ENCODE peak calls at places on chromosomes 11 and 22, in ten cellular contexts. Z, A, V, R, Q, W, L, D, O and I are unnamed samples.

GRCh38 chr11:34262601-34263081 is 95.2 kb downstream of the ABTB2 start:
- DNase-seq in Z (no peak), A (no peak), V (no peak), R (no peak), Q (no peak), W (no peak), L (no peak), D (no peak), O (no peak), I (no peak)

GRCh38 chr22:49954991-49955580 is 5.5 kb upstream of the PIM3 start:
- DNase-seq in Z (no peak), A (no peak), V (no peak), R (no peak), Q (no peak), W (peak; percentile 74), L (no peak), D (no peak), O (no peak), I (no peak)

GRCh38 chr11:126393143-126393542 is 37.7 kb downstream of the ST3GAL4 start:
- DNase-seq in Z (no peak), A (no peak), V (no peak), R (no peak), Q (no peak), W (no peak), L (no peak), D (no peak), O (no peak), I (no peak)

GRCh38 chr11:1209371-1210057 is 13.4 kb upstream of the MUC5B start:
- DNase-seq in Z (no peak), A (no peak), V (no peak), R (no peak), Q (no peak), W (peak; percentile 7), L (no peak), D (no peak), O (no peak), I (no peak)

GRCh38 chr11:104668797-104669463 is 229.3 kb downstream of the CASP12 start:
- DNase-seq in Z (no peak), A (no peak), V (no peak), R (no peak), Q (no peak), W (no peak), L (peak; percentile 52), D (no peak), O (no peak), I (no peak)

GRCh38 chr11:93063101-93063500 is 93.7 kb downstream of the MTNR1B start:
- DNase-seq in Z (no peak), A (no peak), V (no peak), R (no peak), Q (no peak), W (no peak), L (no peak), D (no peak), O (no peak), I (no peak)

GRCh38 chr22:25492950-25493790 is 71.3 kb upstream of the GRK3 start:
- DNase-seq in Z (no peak), A (no peak), V (no peak), R (no peak), Q (no peak), W (peak; percentile 25), L (peak; percentile 78), D (no peak), O (no peak), I (no peak)

GRCh38 chr11:9708544-9708943 is 44.7 kb downstream of the SWAP70 start:
- DNase-seq in Z (no peak), A (no peak), V (no peak), R (no peak), Q (no peak), W (no peak), L (no peak), D (no peak), O (no peak), I (no peak)

GRCh38 chr11:79428406-79428805 is 12.4 kb downstream of the TENM4 start:
- DNase-seq in Z (no peak), A (no peak), V (no peak), R (no peak), Q (no peak), W (no peak), L (no peak), D (no peak), O (no peak), I (no peak)

GRCh38 chr11:79425463-79425862 is 15.4 kb downstream of the TENM4 start:
- DNase-seq in Z (no peak), A (no peak), V (no peak), R (no peak), Q (no peak), W (no peak), L (no peak), D (no peak), O (no peak), I (no peak)

GRCh38 chr11:79430280-79430679 is 10.6 kb downstream of the TENM4 start:
- DNase-seq in Z (no peak), A (no peak), V (no peak), R (no peak), Q (no peak), W (no peak), L (no peak), D (no peak), O (no peak), I (no peak)

GRCh38 chr11:79423736-79424135 is 17.1 kb downstream of the TENM4 start:
- DNase-seq in Z (no peak), A (no peak), V (no peak), R (no peak), Q (no peak), W (no peak), L (no peak), D (no peak), O (no peak), I (no peak)

DNA sequence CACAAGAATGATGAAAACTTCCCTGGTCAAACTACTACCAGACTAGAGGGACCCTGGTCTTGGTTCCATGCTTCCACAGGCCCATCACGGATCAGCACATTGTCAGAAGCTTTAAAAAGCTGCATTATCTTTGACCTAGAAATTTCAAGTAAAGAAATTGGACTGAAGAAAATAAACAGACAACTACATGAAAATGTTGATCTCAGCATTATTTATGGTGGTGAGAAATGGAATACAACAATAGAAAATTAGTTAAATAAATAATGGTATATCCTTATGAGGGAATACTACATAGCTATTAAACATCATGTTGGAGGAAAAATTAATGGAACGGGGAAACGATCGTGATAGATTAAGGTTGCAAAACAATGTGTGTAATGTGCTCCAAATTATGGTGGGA is 13.7 kb downstream of the TENM4 start:
- DNase-seq in Z (no peak), A (no peak), V (no peak), R (no peak), Q (no peak), W (no peak), L (no peak), D (no peak), O (no peak), I (no peak)
- TF ChIP-seq CTCF in Z (no peak), A (no peak), V (no peak), R (no peak), Q (no peak), W (no peak), L (no peak), D (no peak), O (no peak), I (no peak)

GRCh38 chr11:69664901-69665300 is 10.3 kb downstream of the LTO1 start:
- DNase-seq in Z (no peak), A (no peak), V (no peak), R (no peak), Q (no peak), W (no peak), L (no peak), D (no peak), O (no peak), I (no peak)

GRCh38 chr11:69664103-69664775 is 10.9 kb downstream of the LTO1 start:
- DNase-seq in Z (no peak), A (no peak), V (no peak), R (no peak), Q (no peak), W (no peak), L (no peak), D (no peak), O (no peak), I (no peak)

GRCh38 chr11:69666261-69666660 is 8.9 kb downstream of the LTO1 start:
- DNase-seq in Z (no peak), A (no peak), V (no peak), R (no peak), Q (no peak), W (no peak), L (no peak), D (no peak), O (no peak), I (no peak)

GRCh38 chr11:69666752-69667536 is 8.2 kb downstream of the LTO1 start:
- DNase-seq in Z (no peak), A (no peak), V (no peak), R (no peak), Q (no peak), W (no peak), L (no peak), D (no peak), O (no peak), I (no peak)

DNA sequence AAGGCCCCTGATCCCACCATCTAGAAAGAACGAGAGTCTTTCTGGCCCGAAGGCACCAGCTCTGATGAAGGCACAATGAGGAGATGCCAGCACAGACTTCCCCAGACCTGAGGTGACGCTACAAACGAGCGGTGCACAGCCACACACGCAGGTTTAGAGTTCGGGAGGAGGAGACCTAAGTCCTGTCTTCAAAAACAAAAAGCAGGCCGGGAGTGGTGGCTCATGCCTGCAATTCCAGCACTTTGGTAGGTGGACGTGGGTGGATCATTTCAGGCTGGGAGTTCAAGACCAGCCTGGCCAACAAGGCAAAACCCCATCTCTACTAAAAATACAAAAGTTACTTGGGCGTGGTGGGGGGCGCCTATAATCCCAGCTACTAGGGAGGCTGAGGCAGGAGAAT is 9.5 kb downstream of the LTO1 start:
- DNase-seq in Z (no peak), A (no peak), V (no peak), R (no peak), Q (no peak), W (no peak), L (no peak), D (no peak), O (no peak), I (no peak)
- TF ChIP-seq CTCF in Z (no peak), A (no peak), V (no peak), R (no peak), Q (no peak), W (no peak), L (no peak), D (no peak), O (no peak), I (no peak)

GRCh38 chr11:61186504-61186903 is 16.8 kb upstream of the PGA3 start:
- DNase-seq in Z (no peak), A (no peak), V (no peak), R (no peak), Q (no peak), W (no peak), L (no peak), D (no peak), O (no peak), I (no peak)

GRCh38 chr11:61187505-61188130 is 15.7 kb upstream of the PGA3 start:
- DNase-seq in Z (peak; percentile 93), A (peak; percentile 97), V (peak; percentile 69), R (peak; percentile 60), Q (peak; percentile 74), W (peak; percentile 71), L (peak; percentile 91), D (peak; percentile 83), O (peak; percentile 90), I (peak; percentile 70)

GRCh38 chr11:61193596-61193995 is 9.7 kb upstream of the PGA3 start:
- DNase-seq in Z (no peak), A (no peak), V (no peak), R (no peak), Q (no peak), W (no peak), L (no peak), D (no peak), O (no peak), I (no peak)

GRCh38 chr11:61195016-61195695 is 8.2 kb upstream of the PGA3 start:
- DNase-seq in Z (no peak), A (no peak), V (no peak), R (no peak), Q (no peak), W (no peak), L (no peak), D (no peak), O (no peak), I (no peak)

DNA sequence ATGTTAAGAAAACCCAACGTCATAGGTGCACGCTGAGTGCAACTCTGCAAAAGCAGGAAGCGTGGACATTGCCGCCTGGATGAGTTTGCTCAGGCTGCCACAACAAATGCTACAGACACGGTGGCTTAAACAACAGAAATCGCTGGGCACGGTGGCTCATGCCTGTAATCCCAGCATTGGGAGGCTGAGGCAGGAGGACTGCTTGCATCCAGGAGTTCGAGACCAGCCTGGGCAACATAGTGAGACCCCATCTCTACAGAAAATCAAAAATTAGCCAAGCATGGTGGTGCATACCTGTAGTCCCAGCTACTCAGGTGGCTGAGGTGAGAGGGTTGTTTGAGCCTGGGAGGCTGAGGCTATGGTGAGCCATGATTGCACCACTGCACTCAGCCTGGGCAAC is 13.4 kb upstream of the PGA3 start:
- DNase-seq in Z (no peak), A (no peak), V (no peak), R (no peak), Q (no peak), W (no peak), L (no peak), D (no peak), O (no peak), I (no peak)
- TF ChIP-seq CTCF in Z (no peak), A (no peak), V (no peak), R (no peak), Q (no peak), W (no peak), L (no peak), D (no peak), O (no peak), I (no peak)

GRCh38 chr22:46114518-46115387 is 35.6 kb upstream of the PPARA start:
- DNase-seq in Z (no peak), A (no peak), V (no peak), R (no peak), Q (no peak), W (peak; percentile 60), L (no peak), D (no peak), O (no peak), I (no peak)
- TF ChIP-seq CTCF in Z (no peak), A (no peak), V (no peak), R (no peak), Q (no peak), W (no peak), L (no peak), D (no peak), O (no peak), I (no peak)